ENCODE peak calls at places on chromosomes 3 and 15, in five cellular contexts. R is K562, M is SK-N-SH, G is H1, Z is GM12891. C is an unnamed sample.

GRCh38 chr3:151318946-151319345 is 2.3 kb upstream of the GPR87 start:
- DNase-seq in G (no peak), Z (no peak), R (no peak), M (no peak), C (no peak)

GRCh38 chr3:157752952-157753351 is 249.7 kb upstream of the VEPH1 start:
- DNase-seq in M (no peak), Z (no peak), R (no peak), G (no peak), C (no peak)

GRCh38 chr3:39727415-39727814 is 82.0 kb upstream of the MYRIP start:
- DNase-seq in G (no peak), R (no peak), M (no peak), Z (no peak), C (no peak)

GRCh38 chr3:118782755-118783202 is 251.9 kb downstream of the IGSF11 start:
- DNase-seq in Z (peak; percentile 17), R (no peak), G (no peak), M (no peak), C (peak; percentile 23)

GRCh38 chr15:90881181-90881977 is 2.9 kb upstream of the FES start:
- DNase-seq in Z (no peak), M (no peak), G (no peak), R (no peak), C (no peak)

GRCh38 chr15:74793135-74794028 is 11.5 kb downstream of the CSK start:
- DNase-seq in G (no peak), Z (no peak), M (no peak), R (peak; percentile 51), C (no peak)

GRCh38 chr15:92904832-92905640 is 4.9 kb downstream of the CHD2 start:
- DNase-seq in M (no peak), R (no peak), G (no peak), Z (no peak), C (no peak)

GRCh38 chr3:127595303-127595702 is 2.9 kb upstream of the MCM2 start:
- DNase-seq in M (no peak), G (no peak), R (peak; percentile 44), Z (no peak), C (no peak)

GRCh38 chr3:196186661-196187573 is 24.3 kb downstream of the ZDHHC19 start:
- DNase-seq in M (peak; percentile 83), R (no peak), Z (no peak), G (peak; percentile 56), C (peak; percentile 61)

GRCh38 chr3:69282191-69282590 is 103.7 kb downstream of the FRMD4B start:
- DNase-seq in R (no peak), M (no peak), G (no peak), Z (no peak), C (no peak)

GRCh38 chr3:183217548-183218321 is 35.3 kb upstream of the B3GNT5 start:
- DNase-seq in G (no peak), M (no peak), R (no peak), Z (no peak), C (no peak)

GRCh38 chr3:134086616-134087015 is 56.9 kb upstream of the SLCO2A1 start:
- DNase-seq in M (no peak), Z (no peak), G (no peak), R (no peak), C (no peak)

GRCh38 chr15:61099030-61099800 is 129.9 kb downstream of the RORA start:
- DNase-seq in R (no peak), M (no peak), Z (no peak), G (no peak), C (no peak)

GRCh38 chr3:46559030-46559704 is 6.9 kb downstream of the LRRC2 start:
- DNase-seq in R (no peak), M (peak; percentile 47), Z (no peak), G (no peak), C (no peak)

GRCh38 chr3:52185311-52185710 is 12.6 kb upstream of the ALAS1 start:
- DNase-seq in Z (no peak), G (no peak), R (no peak), M (no peak), C (no peak)

GRCh38 chr3:9949626-9950025 is 2.6 kb downstream of the PRRT3 start:
- DNase-seq in M (no peak), Z (no peak), G (no peak), R (no peak), C (no peak)

GRCh38 chr3:149376728-149377407 is 581 bp downstream of the TM4SF1 start:
- DNase-seq in G (no peak), R (no peak), Z (no peak), M (no peak), C (no peak)

GRCh38 chr15:61047783-61048182 is 181.3 kb downstream of the RORA start:
- DNase-seq in Z (no peak), M (no peak), G (no peak), R (no peak), C (no peak)

GRCh38 chr15:63210151-63211051 is 21.0 kb downstream of the RAB8B start:
- DNase-seq in Z (no peak), G (no peak), R (no peak), M (no peak), C (no peak)

GRCh38 chr3:196684548-196685407 is 27.3 kb downstream of the CEP19 start:
- DNase-seq in R (peak; percentile 67), M (peak; percentile 71), Z (peak; percentile 55), G (no peak), C (peak; percentile 48)

GRCh38 chr3:36907911-36908646 is 36.8 kb downstream of the TRANK1 start:
- DNase-seq in Z (no peak), G (no peak), M (no peak), R (no peak), C (no peak)

GRCh38 chr15:39106913-39107312 is 474.0 kb upstream of the THBS1 start:
- DNase-seq in R (no peak), M (no peak), G (no peak), Z (no peak), C (no peak)

GRCh38 chr15:66164788-66165187 is 88.8 kb downstream of the MEGF11 start:
- DNase-seq in G (no peak), M (no peak), R (no peak), Z (no peak), C (no peak)

GRCh38 chr3:81936817-81937216 is 175.4 kb upstream of the GBE1 start:
- DNase-seq in R (no peak), Z (no peak), M (no peak), G (no peak), C (no peak)

GRCh38 chr15:32994810-32995424 is 199.6 kb downstream of the FMN1 start:
- DNase-seq in R (peak; percentile 26), G (no peak), M (peak; percentile 38), Z (no peak), C (no peak)

GRCh38 chr15:99211926-99212325 is 37.5 kb downstream of the TTC23 start:
- DNase-seq in Z (no peak), M (no peak), G (no peak), R (no peak), C (no peak)

GRCh38 chr15:65033659-65034269 is 4.3 kb upstream of the MTFMT start:
- DNase-seq in G (no peak), Z (no peak), M (peak; percentile 47), R (peak; percentile 39), C (no peak)

GRCh38 chr3:124584245-124584551 is 146.1 kb upstream of the UMPS start:
- DNase-seq in M (no peak), R (no peak), Z (no peak), G (no peak), C (no peak)

GRCh38 chr3:52798978-52799476 is 4.4 kb downstream of the ITIH3 start:
- DNase-seq in G (peak; percentile 44), R (peak; percentile 65), Z (peak; percentile 69), M (peak; percentile 59), C (peak; percentile 66)

GRCh38 chr3:172384836-172385235 is 63.4 kb downstream of the GHSR start:
- DNase-seq in Z (no peak), M (no peak), R (no peak), G (no peak), C (no peak)

GRCh38 chr15:43934480-43934879 is 107.7 kb downstream of the WDR76 start:
- DNase-seq in M (no peak), G (no peak), R (no peak), Z (no peak), C (no peak)

GRCh38 chr3:29430558-29430971 is 149.7 kb downstream of the RBMS3 start:
- DNase-seq in G (no peak), M (peak; percentile 30), R (no peak), Z (no peak), C (no peak)

GRCh38 chr3:189260556-189261493 is 89.1 kb downstream of the TPRG1 start:
- DNase-seq in M (no peak), Z (no peak), G (no peak), R (no peak), C (no peak)

GRCh38 chr3:52321481-52321880 is 5.4 kb downstream of the DNAH1 start:
- DNase-seq in Z (no peak), R (no peak), M (no peak), G (no peak), C (no peak)

GRCh38 chr3:50536471-50537180 is 30.9 kb downstream of the C3orf18 start:
- DNase-seq in M (no peak), Z (no peak), G (no peak), R (no peak), C (no peak)

GRCh38 chr15:88810449-88810848 is 7.2 kb downstream of the ACAN start:
- DNase-seq in G (no peak), R (no peak), Z (no peak), M (no peak), C (no peak)
- TF ChIP-seq TAF1 in G (no peak), R (no peak), Z (no peak), M (no peak), C (no peak)

GRCh38 chr3:21435871-21436270 is 315.1 kb downstream of the ZNF385D start:
- DNase-seq in M (no peak), G (no peak), Z (no peak), R (no peak), C (no peak)
- TF ChIP-seq TAF1 in M (no peak), G (no peak), Z (no peak), R (no peak), C (no peak)

DNA sequence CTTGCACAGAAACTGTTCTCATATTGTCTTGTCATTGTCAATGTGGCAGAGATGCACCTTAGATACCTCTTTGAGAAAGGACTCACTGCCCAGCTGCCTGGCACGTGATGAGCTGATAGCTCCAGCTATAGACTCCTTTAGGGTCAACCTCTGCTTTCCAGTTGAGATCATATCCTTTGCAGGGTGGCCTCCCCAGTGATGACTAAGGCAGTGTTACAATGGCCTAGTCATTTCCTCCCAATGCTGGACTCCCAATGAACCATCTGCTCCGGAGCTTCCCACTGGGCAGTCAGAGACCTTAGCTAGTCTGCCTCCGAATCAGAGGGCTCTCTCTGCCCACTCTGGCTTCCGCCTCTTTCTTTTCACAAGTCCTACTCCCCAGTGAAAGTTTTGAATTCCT is 79.5 kb downstream of the CHRD start:
- DNase-seq in Z (no peak), M (no peak), R (no peak), G (no peak), C (no peak)
- TF ChIP-seq TAF1 in Z (no peak), M (no peak), R (no peak), G (no peak), C (no peak)

DNA sequence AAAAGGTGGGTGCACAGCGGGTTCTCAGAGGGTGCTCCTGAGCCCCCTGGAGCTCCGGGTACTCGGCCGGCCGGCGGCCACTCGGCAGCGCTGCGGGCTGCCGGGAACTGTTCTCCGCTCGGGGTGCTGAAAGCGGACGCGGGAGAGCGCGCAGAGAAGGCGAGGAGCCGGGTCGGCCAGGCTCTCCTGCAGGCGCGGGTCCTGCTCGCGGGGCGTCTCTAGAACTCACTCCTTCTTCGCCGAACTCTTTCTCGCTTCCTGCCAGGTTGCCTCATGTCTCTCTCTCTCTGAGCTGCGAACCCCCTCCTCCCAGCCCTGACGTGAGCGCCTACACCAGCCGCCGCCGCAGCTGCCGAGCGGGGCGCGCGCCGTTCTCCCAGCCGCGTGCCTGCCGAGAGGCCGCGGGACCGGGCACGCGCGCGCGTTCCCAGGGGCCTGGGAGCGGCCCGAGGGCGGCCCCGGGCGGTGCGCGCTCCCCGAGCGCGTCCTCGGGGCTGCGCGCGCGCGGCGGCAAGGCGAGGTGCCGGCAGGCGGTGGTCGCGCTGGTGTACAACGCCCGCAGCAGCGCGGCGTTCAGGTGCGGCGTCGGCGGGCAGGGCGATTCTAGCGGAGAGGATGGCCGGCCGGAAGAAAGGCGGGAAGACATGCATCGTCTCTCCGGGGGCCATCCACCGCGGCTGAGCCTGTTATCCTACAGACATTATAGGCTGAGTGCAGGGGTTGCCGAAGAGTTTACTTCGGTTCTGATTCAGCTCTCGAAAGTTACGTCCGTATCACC is at the start of gene PEX5L:
- DNase-seq in M (peak; percentile 82), R (no peak), Z (no peak), G (peak; percentile 33), C (peak; percentile 41)
- TF ChIP-seq TAF1 in M (no peak), R (no peak), Z (no peak), G (peak; percentile 36), C (no peak)